ENCODE peak calls at places on chromosome 4, in seven cellular contexts. G is suprapubic skin, A is HepG2, R is sigmoid colon, N is MM.1S, Q is lower leg skin, U is astrocyte of the spinal cord. O is an unnamed sample.
A peak's percentile ranks its signal among the peaks of the same experiment; 100 is the strongest.

GRCh38 chr4:3766791-3767561 is 791 bp downstream of the ADRA2C start:
- DNase-seq in N (no peak), Q (no peak), G (no peak), U (peak; percentile 3), A (no peak), R (no peak), O (peak; percentile 1)

GRCh38 chr4:65893311-65893710 is 223.0 kb upstream of the EPHA5 start:
- DNase-seq in N (no peak), Q (no peak), A (no peak), G (no peak), U (no peak), R (no peak), O (no peak)

GRCh38 chr4:70600305-70600704 is 8.2 kb downstream of the AMBN start:
- DNase-seq in Q (no peak), A (no peak), N (no peak), U (no peak), R (no peak), G (no peak), O (no peak)

GRCh38 chr4:91963489-91963888 is 340.3 kb upstream of the GRID2 start:
- DNase-seq in A (no peak), U (peak; percentile 53), N (no peak), R (no peak), Q (no peak), G (no peak), O (peak; percentile 60)

GRCh38 chr4:161222889-161223288 is 940.9 kb downstream of the FSTL5 start:
- DNase-seq in U (no peak), A (no peak), R (no peak), N (no peak), Q (no peak), G (no peak), O (no peak)

GRCh38 chr4:99458911-99459447 is 23.8 kb upstream of the ADH7 start:
- DNase-seq in U (no peak), A (no peak), G (no peak), R (no peak), Q (no peak), N (no peak), O (peak; percentile 96)

GRCh38 chr4:103757631-103758030 is 37.8 kb upstream of the TACR3 start:
- DNase-seq in U (no peak), A (no peak), R (no peak), Q (no peak), N (peak; percentile 13), G (no peak), O (no peak)

GRCh38 chr4:151930372-151930771 is 169.6 kb upstream of the GATB start:
- DNase-seq in G (no peak), U (no peak), A (no peak), N (no peak), Q (no peak), R (no peak), O (peak; percentile 17)

GRCh38 chr4:5772528-5773270 is 61.7 kb downstream of the EVC start:
- DNase-seq in Q (no peak), N (no peak), G (peak; percentile 59), R (peak; percentile 48), A (no peak), U (no peak), O (no peak)

GRCh38 chr4:144711685-144712456 is 65.9 kb downstream of the HHIP start:
- DNase-seq in U (no peak), A (no peak), G (no peak), R (no peak), N (no peak), Q (no peak), O (no peak)

GRCh38 chr4:140718240-140718639 is 37.9 kb downstream of the TBC1D9 start:
- DNase-seq in G (no peak), N (no peak), A (no peak), Q (no peak), U (peak; percentile 73), R (no peak), O (peak; percentile 61)

GRCh38 chr4:139619644-139620043 is 46.0 kb upstream of the MGST2 start:
- DNase-seq in R (no peak), N (peak; percentile 36), G (no peak), A (peak; percentile 47), U (no peak), Q (no peak), O (peak; percentile 62)

GRCh38 chr4:42914937-42915336 is 22.4 kb downstream of the GRXCR1 start:
- DNase-seq in R (no peak), U (no peak), A (no peak), G (no peak), Q (no peak), N (no peak), O (peak; percentile 3)

GRCh38 chr4:2462992-2463762 is 5.7 kb upstream of the RNF4 start:
- DNase-seq in R (no peak), N (no peak), A (no peak), G (no peak), U (no peak), Q (no peak), O (no peak)

GRCh38 chr4:22070256-22070655 is 121.7 kb upstream of the KCNIP4 start:
- DNase-seq in A (no peak), Q (no peak), U (no peak), R (no peak), N (no peak), G (no peak), O (no peak)

GRCh38 chr4:140095694-140096482 is 58.1 kb downstream of the MAML3 start:
- DNase-seq in Q (peak; percentile 35), G (no peak), R (peak; percentile 68), N (no peak), A (no peak), U (peak; percentile 97), O (peak; percentile 92)

GRCh38 chr4:85831647-85832046 is 356.7 kb downstream of the ARHGAP24 start:
- DNase-seq in U (no peak), R (no peak), Q (no peak), N (no peak), G (no peak), A (no peak), O (no peak)

GRCh38 chr4:139144911-139145551 is 32.0 kb downstream of the ELF2 start:
- DNase-seq in A (no peak), R (no peak), Q (no peak), U (no peak), G (no peak), N (no peak), O (peak; percentile 23)

GRCh38 chr4:2866160-2866861 is 22.7 kb downstream of the ADD1 start:
- DNase-seq in Q (no peak), G (no peak), A (peak; percentile 31), R (no peak), N (no peak), U (no peak), O (no peak)

GRCh38 chr4:55161739-55162138 is 36.3 kb upstream of the KDR start:
- DNase-seq in A (no peak), N (no peak), U (no peak), G (no peak), R (no peak), Q (no peak), O (no peak)

GRCh38 chr4:2243682-2244380 is 1.9 kb upstream of the HAUS3 start:
- DNase-seq in N (peak; percentile 51), R (peak; percentile 78), Q (no peak), G (peak; percentile 81), U (peak; percentile 32), A (peak; percentile 18), O (no peak)

GRCh38 chr4:98430708-98431403 is 169.7 kb downstream of the RAP1GDS1 start:
- DNase-seq in Q (no peak), N (no peak), U (peak; percentile 94), R (no peak), G (no peak), A (no peak), O (peak; percentile 97)

GRCh38 chr4:24614881-24615280 is 30.5 kb upstream of the DHX15 start:
- DNase-seq in Q (no peak), G (no peak), N (no peak), U (no peak), R (no peak), A (no peak), O (no peak)

GRCh38 chr4:14280567-14280966 is 653.0 kb upstream of the BOD1L1 start:
- DNase-seq in R (no peak), U (no peak), A (no peak), N (no peak), Q (no peak), G (no peak), O (no peak)

GRCh38 chr4:94562285-94562684 is 110.5 kb downstream of the PDLIM5 start:
- DNase-seq in N (no peak), U (no peak), A (no peak), G (no peak), Q (no peak), R (no peak), O (no peak)
- H3K4me3 ChIP-seq in N (no peak overlapping the region), U (no peak overlapping the region), A (no peak overlapping the region), G (no peak overlapping the region), Q (no peak overlapping the region), R (no peak overlapping the region), O (no peak overlapping the region)

GRCh38 chr4:108111781-108112180 is 57.0 kb downstream of the LEF1 start:
- DNase-seq in A (no peak), Q (no peak), U (no peak), N (no peak), G (no peak), R (no peak), O (no peak)

GRCh38 chr4:108107729-108108382 is 60.9 kb downstream of the LEF1 start:
- DNase-seq in N (no peak), G (no peak), U (no peak), Q (no peak), A (no peak), R (no peak), O (no peak)

GRCh38 chr4:108110450-108110849 is 58.3 kb downstream of the LEF1 start:
- DNase-seq in N (no peak), R (no peak), U (no peak), G (no peak), Q (no peak), A (no peak), O (no peak)

GRCh38 chr4:108109111-108109510 is 59.6 kb downstream of the LEF1 start:
- DNase-seq in Q (no peak), A (no peak), R (no peak), N (no peak), U (no peak), G (no peak), O (no peak)

GRCh38 chr4:108109997-108110416 is 58.7 kb downstream of the LEF1 start:
- DNase-seq in N (peak; percentile 64), G (no peak), R (no peak), U (no peak), Q (no peak), A (no peak), O (no peak)
- TF ChIP-seq CTCF in N (peak; percentile 2), G (no peak), R (no peak), U (no peak), Q (no peak), A (no peak), O (no peak)

DNA sequence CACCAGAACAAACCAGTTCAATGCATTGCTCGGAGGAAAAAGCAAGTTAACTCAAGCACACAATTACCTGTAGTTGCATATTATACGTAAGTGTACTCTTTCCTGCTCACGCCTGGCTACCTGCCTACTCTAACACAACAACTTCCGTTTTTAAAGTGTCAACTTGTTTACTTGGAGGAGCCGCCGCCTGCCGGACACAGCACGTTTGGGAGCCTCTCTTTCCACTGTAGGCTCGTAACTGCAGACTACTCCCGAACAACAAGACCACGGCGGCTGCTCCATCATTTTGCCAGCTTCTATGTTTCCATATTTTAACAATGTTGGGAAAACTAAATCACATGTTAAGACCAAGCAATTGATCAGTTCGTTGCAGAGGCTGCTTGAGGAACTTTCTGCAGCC is 882 bp downstream of the MTNR1A start:
- DNase-seq in Q (no peak), A (peak; percentile 14), R (no peak), G (no peak), U (no peak), N (no peak), O (peak; percentile 60)
- H3K4me3 ChIP-seq in Q (no peak overlapping the region), A (peak overlapping the region; percentile 62), R (peak overlapping the region; percentile 38), G (peak overlapping the region; percentile 46), U (peak overlapping the region; percentile 27), N (no peak overlapping the region), O (peak overlapping the region; percentile 41)

GRCh38 chr4:28179126-28179525 is 1318.5 kb downstream of the STIM2 start:
- DNase-seq in A (no peak), U (no peak), G (no peak), R (no peak), Q (no peak), N (peak; percentile 47), O (no peak)
- TF ChIP-seq CTCF in A (no peak), U (no peak), G (no peak), R (no peak), Q (no peak), N (no peak), O (no peak)

O was measured in epithelial cell of esophagus.